ENCODE peak calls at places on chromosomes 11 and 22, in seven cellular contexts. J is neural progenitor cell, K is GM23338, W is fibroblast of lung, Q is astrocyte, E is PC-9, C is mesendoderm. R is an unnamed sample. For H3K36me3, the result is how much of the 10 kb centered on the place peaks cover.

GRCh38 chr22:30747493-30747892 is 52.8 kb downstream of the OSBP2 start:
- DNase-seq in J (no peak), K (no peak), W (no peak), Q (no peak), E (no peak), C (no peak), R (no peak)

GRCh38 chr22:43826142-43827093 is 14.3 kb upstream of the EFCAB6 start:
- DNase-seq in J (no peak), K (no peak), W (peak), Q (peak), E (no peak), C (no peak), R (no peak)

GRCh38 chr11:73729594-73730206 is 31.2 kb downstream of the RAB6A start:
- DNase-seq in J (peak), K (peak), W (no peak), Q (no peak), E (no peak), C (peak), R (no peak)

GRCh38 chr11:97454988-97455387 is 1065.2 kb downstream of the JRKL start:
- DNase-seq in J (peak), K (peak), W (peak), Q (peak), E (no peak), C (peak), R (peak)

GRCh38 chr11:84714316-84714780 is 912.8 kb downstream of the DLG2 start:
- DNase-seq in J (peak), K (peak), W (peak), Q (peak), E (peak), C (peak), R (no peak)

GRCh38 chr22:36811094-36811797 is 5.6 kb downstream of the PVALB start:
- DNase-seq in J (no peak), K (no peak), W (no peak), Q (no peak), E (no peak), C (no peak), R (no peak)

GRCh38 chr11:26227311-26227710 is 104.6 kb upstream of the ANO3 start:
- DNase-seq in J (peak), K (peak), W (peak), Q (peak), E (peak), C (peak), R (peak)

GRCh38 chr11:12715941-12716340 is 41.7 kb downstream of the TEAD1 start:
- DNase-seq in J (no peak), K (no peak), W (no peak), Q (no peak), E (no peak), C (no peak), R (peak)

GRCh38 chr11:36349345-36350136 is 53.5 kb downstream of the PRR5L start:
- DNase-seq in J (peak), K (no peak), W (no peak), Q (no peak), E (no peak), C (no peak), R (peak)

GRCh38 chr11:2816517-2816916 is 69.1 kb downstream of the CDKN1C start:
- DNase-seq in J (no peak), K (no peak), W (no peak), Q (no peak), E (no peak), C (no peak), R (no peak)

GRCh38 chr11:102451693-102452460 is 688 bp downstream of the TMEM123 start:
- DNase-seq in J (peak), K (peak), W (peak), Q (peak), E (peak), C (peak), R (peak)

GRCh38 chr22:24007253-24008021 is 2.2 kb upstream of the GSTT4 start:
- DNase-seq in J (no peak), K (no peak), W (no peak), Q (no peak), E (no peak), C (no peak), R (no peak)

GRCh38 chr11:7168741-7168990 is 79.9 kb downstream of the RBMXL2 start:
- DNase-seq in J (peak), K (no peak), W (no peak), Q (no peak), E (no peak), C (no peak), R (no peak)

GRCh38 chr22:21443735-21444421 is 23.3 kb upstream of the TMEM191C start:
- DNase-seq in J (peak), K (no peak), W (no peak), Q (no peak), E (no peak), C (no peak), R (no peak)

GRCh38 chr22:31556627-31557203 is 60.4 kb downstream of the SFI1 start:
- DNase-seq in J (peak), K (peak), W (peak), Q (no peak), E (no peak), C (peak), R (peak)

GRCh38 chr11:2150206-2150847 is 10.7 kb downstream of the INS start:
- DNase-seq in J (peak), K (peak), W (peak), Q (peak), E (no peak), C (peak), R (peak)

GRCh38 chr22:20131593-20131855 is at the start of gene ZDHHC8:
- DNase-seq in J (no peak), K (no peak), W (no peak), Q (no peak), E (no peak), C (no peak), R (no peak)

GRCh38 chr22:41904450-41905410 is 10.1 kb downstream of the SHISA8 start:
- DNase-seq in J (no peak), K (no peak), W (no peak), Q (no peak), E (no peak), C (no peak), R (no peak)
- H3K36me3 ChIP-seq in J (under half), K (under half), W (under half), Q (under half), E (under half), C (under half), R (under half)

GRCh38 chr11:64842851-64843841 is 1.3 kb downstream of the CDC42BPG start:
- DNase-seq in J (peak), K (no peak), W (no peak), Q (no peak), E (peak), C (peak), R (no peak)
- H3K4me2 ChIP-seq in J (peak), K (peak), W (no peak), Q (peak), E (peak), C (peak), R (no peak)

DNA sequence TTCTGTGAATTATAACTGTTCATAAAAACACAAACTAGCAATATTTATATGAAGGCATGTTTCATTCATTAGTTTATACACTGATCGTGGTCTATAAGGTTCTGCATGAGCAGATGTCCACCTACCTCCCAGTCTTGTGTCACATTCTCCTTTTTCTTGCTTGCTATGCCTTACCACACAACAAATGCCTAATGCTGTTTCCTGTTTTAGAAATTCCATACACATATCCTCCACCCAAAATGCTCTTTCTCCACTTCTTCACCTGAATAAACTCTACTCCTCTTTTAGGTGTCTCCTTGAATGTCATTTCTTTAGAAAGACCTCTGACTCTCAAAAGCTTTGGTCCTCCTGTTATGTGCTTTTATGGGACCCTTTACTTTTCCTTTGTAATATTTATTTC is 88.9 kb downstream of the BDNF start:
- DNase-seq in J (no peak), K (no peak), W (no peak), Q (no peak), E (no peak), C (no peak), R (no peak)
- H3K36me3 ChIP-seq in J (under half), K (under half), W (under half), Q (under half), E (under half), C (under half), R (under half)

GRCh38 chr22:46363611-46364321 is 28.3 kb downstream of the TRMU start:
- DNase-seq in J (no peak), K (no peak), W (no peak), Q (no peak), E (no peak), C (no peak), R (no peak)
- H3K4me2 ChIP-seq in J (no peak), K (no peak), W (no peak), Q (no peak), E (no peak), C (no peak), R (no peak)

GRCh38 chr11:65530157-65530496 is 5.2 kb downstream of the SCYL1 start:
- DNase-seq in J (no peak), K (peak), W (no peak), Q (no peak), E (no peak), C (peak), R (no peak)

GRCh38 chr11:65528819-65529350 is 4.0 kb downstream of the SCYL1 start:
- DNase-seq in J (no peak), K (no peak), W (no peak), Q (no peak), E (no peak), C (no peak), R (no peak)

GRCh38 chr11:65535102-65535501 is 10.2 kb downstream of the SCYL1 start:
- DNase-seq in J (no peak), K (no peak), W (no peak), Q (no peak), E (no peak), C (no peak), R (no peak)

GRCh38 chr11:65529475-65530156 is 4.7 kb downstream of the SCYL1 start:
- DNase-seq in J (no peak), K (no peak), W (no peak), Q (no peak), E (no peak), C (no peak), R (no peak)

DNA sequence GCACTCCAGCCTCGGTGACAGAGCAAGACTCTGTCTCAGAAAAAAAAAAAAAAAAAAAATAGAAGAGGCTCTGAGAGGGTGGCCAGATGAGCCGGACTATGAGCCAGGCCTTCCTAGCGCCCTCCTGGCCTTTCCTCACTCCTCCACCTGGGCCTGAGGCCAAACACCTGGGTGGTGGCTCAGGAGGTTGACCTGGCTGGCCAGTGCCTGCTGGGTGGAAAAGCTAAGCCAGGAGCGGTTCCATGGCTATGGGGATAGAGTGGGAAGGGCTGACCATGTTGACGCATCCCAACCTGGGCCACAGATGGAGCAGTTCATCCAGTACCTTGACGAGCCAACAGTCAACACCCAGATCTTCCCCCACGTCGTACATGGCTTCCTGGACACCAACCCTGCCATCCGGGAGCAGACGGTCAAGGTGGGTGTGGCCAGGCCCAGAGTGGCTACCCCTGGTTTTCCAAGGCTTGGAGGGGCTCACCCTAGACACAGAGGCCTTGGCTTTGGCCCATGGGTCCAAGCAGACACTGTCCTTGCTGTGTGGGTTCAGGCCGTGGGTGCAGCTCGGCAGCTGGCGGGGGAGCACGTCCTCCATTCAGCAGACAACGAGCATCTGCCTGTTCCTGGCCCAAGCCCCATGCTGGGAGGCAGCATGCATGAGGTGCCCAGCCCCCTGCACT is 7.6 kb downstream of the SCYL1 start:
- DNase-seq in J (no peak), K (no peak), W (no peak), Q (no peak), E (no peak), C (no peak), R (no peak)
- H3K36me3 ChIP-seq in J (under half), K (under half), W (half or more), Q (under half), E (under half), C (under half), R (under half)

GRCh38 chr11:8740156-8740555 is 57.6 kb downstream of the RPL27A start:
- DNase-seq in J (no peak), K (no peak), W (no peak), Q (no peak), E (no peak), C (no peak), R (no peak)
- H3K4me2 ChIP-seq in J (no peak), K (no peak), W (no peak), Q (no peak), E (no peak), C (no peak), R (no peak)

GRCh38 chr22:29139965-29140782 is 65.5 kb upstream of the EMID1 start:
- DNase-seq in J (no peak), K (no peak), W (peak), Q (no peak), E (no peak), C (no peak), R (no peak)
- H3K36me3 ChIP-seq in J (under half), K (under half), W (under half), Q (under half), E (under half), C (under half), R (under half)

GRCh38 chr11:119424775-119425174 is 1.8 kb upstream of the THY1 start:
- DNase-seq in J (no peak), K (no peak), W (no peak), Q (no peak), E (no peak), C (no peak), R (no peak)
- H3K4me2 ChIP-seq in J (no peak), K (peak), W (no peak), Q (no peak), E (no peak), C (no peak), R (no peak)

GRCh38 chr11:115606223-115607220 is 102.3 kb upstream of the CADM1 start:
- DNase-seq in J (no peak), K (no peak), W (peak), Q (peak), E (no peak), C (no peak), R (no peak)

GRCh38 chr11:115607621-115608191 is 103.5 kb upstream of the CADM1 start:
- DNase-seq in J (peak), K (no peak), W (no peak), Q (peak), E (no peak), C (peak), R (no peak)

GRCh38 chr11:115611343-115611742 is 107.1 kb upstream of the CADM1 start:
- DNase-seq in J (peak), K (peak), W (no peak), Q (no peak), E (no peak), C (no peak), R (no peak)

GRCh38 chr11:115610908-115611307 is 106.7 kb upstream of the CADM1 start:
- DNase-seq in J (no peak), K (no peak), W (no peak), Q (no peak), E (no peak), C (no peak), R (no peak)

DNA sequence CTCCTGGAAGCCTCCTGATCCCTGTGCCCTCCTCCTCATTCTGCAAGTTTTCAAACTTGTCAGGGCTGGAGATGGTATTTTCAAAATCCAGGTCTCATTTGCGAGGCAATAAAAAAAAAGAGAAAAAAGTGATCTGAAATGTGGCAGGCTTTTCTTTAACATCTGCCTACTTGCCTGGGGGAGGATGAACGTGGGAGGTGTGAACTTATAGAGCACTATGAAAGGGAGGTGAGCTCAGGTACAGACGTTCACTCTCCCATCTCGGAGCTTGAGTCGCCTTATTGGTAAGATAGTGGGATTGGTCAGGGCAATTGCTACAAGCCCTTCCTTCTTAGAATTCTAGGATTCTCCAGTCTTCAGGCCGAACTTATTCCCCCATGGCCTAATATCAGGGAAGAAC is 104.8 kb upstream of the CADM1 start:
- DNase-seq in J (no peak), K (no peak), W (no peak), Q (no peak), E (no peak), C (no peak), R (no peak)
- H3K36me3 ChIP-seq in J (under half), K (under half), W (under half), Q (under half), E (under half), C (under half), R (under half)